ENCODE peak calls at places on chromosomes 16 and 17, in nine cellular contexts. C is esophagus squamous epithelium; L is CD4-positive, alpha-beta memory T cell; D is heart left ventricle; P is cardiac muscle cell; M is neuronal stem cell; V is GM23248; B is A549; H is mucosa of descending colon. N is an unnamed sample. For H3K4me1, the result is how much of the 10 kb centered on the place peaks cover.

GRCh38 chr17:34299918-34300600 is 14.5 kb downstream of the CCL11 start:
- DNase-seq in V (peak), C (no peak), M (no peak), D (no peak), P (peak), L (no peak), B (no peak), H (no peak), N (no peak)

GRCh38 chr17:76004750-76005262 is 4.2 kb downstream of the CDK3 start:
- DNase-seq in C (no peak), B (no peak), D (no peak), V (no peak), M (no peak), L (no peak), H (no peak), P (no peak), N (no peak)

GRCh38 chr17:70070297-70071027 is 4.6 kb upstream of the KCNJ16 start:
- DNase-seq in D (no peak), L (no peak), P (no peak), M (no peak), V (no peak), C (no peak), H (no peak), B (no peak), N (no peak)

GRCh38 chr16:23145608-23146007 is 3.6 kb downstream of the USP31 start:
- DNase-seq in B (no peak), C (no peak), M (no peak), P (peak), H (no peak), D (no peak), L (no peak), V (peak), N (no peak)

GRCh38 chr17:64056269-64057005 is 36.0 kb upstream of the ICAM2 start:
- DNase-seq in M (no peak), D (no peak), H (no peak), B (no peak), C (no peak), V (no peak), L (no peak), P (no peak), N (no peak)

GRCh38 chr17:58587713-58588117 is 73.3 kb upstream of the MTMR4 start:
- DNase-seq in V (peak), B (peak), P (peak), D (peak), H (peak), L (peak), M (peak), C (no peak), N (peak)

GRCh38 chr17:73969956-73970355 is 233.5 kb upstream of the RPL38 start:
- DNase-seq in B (no peak), P (peak), M (no peak), V (no peak), H (no peak), L (no peak), D (peak), C (no peak), N (no peak)

GRCh38 chr17:81287741-81288430 is 7.2 kb downstream of the SLC38A10 start:
- DNase-seq in B (no peak), P (no peak), V (no peak), C (no peak), D (no peak), L (no peak), H (no peak), M (no peak), N (no peak)

GRCh38 chr17:49741009-49741691 is 22.8 kb downstream of the FAM117A start:
- DNase-seq in P (peak), B (no peak), C (no peak), H (no peak), M (no peak), V (peak), L (no peak), D (no peak), N (no peak)

GRCh38 chr17:7887482-7888183 is 956 bp upstream of the CHD3 start:
- DNase-seq in H (peak), C (no peak), D (peak), B (peak), P (peak), L (peak), M (peak), V (peak), N (peak)

GRCh38 chr16:29983420-29984136 is 9.9 kb downstream of the TAOK2 start:
- DNase-seq in B (no peak), P (no peak), M (no peak), H (peak), V (peak), C (no peak), L (no peak), D (no peak), N (no peak)

GRCh38 chr17:788551-788950 is 6.4 kb downstream of the MRM3 start:
- DNase-seq in B (no peak), P (no peak), D (no peak), V (no peak), M (no peak), L (no peak), C (no peak), H (no peak), N (no peak)

GRCh38 chr16:81671738-81672597 is 107.1 kb upstream of the PLCG2 start:
- DNase-seq in C (no peak), M (no peak), D (no peak), H (no peak), B (no peak), P (no peak), V (no peak), L (no peak), N (no peak)

GRCh38 chr16:81665588-81665987 is 113.5 kb upstream of the PLCG2 start:
- DNase-seq in L (no peak), M (no peak), C (no peak), H (no peak), D (no peak), V (no peak), B (no peak), P (no peak), N (no peak)

GRCh38 chr16:81666102-81666501 is 113.0 kb upstream of the PLCG2 start:
- DNase-seq in L (no peak), D (no peak), P (no peak), M (no peak), H (no peak), C (no peak), V (no peak), B (no peak), N (no peak)

GRCh38 chr16:81669473-81670350 is 109.4 kb upstream of the PLCG2 start:
- DNase-seq in C (no peak), H (no peak), V (no peak), D (no peak), P (no peak), L (no peak), B (no peak), M (no peak), N (no peak)

DNA sequence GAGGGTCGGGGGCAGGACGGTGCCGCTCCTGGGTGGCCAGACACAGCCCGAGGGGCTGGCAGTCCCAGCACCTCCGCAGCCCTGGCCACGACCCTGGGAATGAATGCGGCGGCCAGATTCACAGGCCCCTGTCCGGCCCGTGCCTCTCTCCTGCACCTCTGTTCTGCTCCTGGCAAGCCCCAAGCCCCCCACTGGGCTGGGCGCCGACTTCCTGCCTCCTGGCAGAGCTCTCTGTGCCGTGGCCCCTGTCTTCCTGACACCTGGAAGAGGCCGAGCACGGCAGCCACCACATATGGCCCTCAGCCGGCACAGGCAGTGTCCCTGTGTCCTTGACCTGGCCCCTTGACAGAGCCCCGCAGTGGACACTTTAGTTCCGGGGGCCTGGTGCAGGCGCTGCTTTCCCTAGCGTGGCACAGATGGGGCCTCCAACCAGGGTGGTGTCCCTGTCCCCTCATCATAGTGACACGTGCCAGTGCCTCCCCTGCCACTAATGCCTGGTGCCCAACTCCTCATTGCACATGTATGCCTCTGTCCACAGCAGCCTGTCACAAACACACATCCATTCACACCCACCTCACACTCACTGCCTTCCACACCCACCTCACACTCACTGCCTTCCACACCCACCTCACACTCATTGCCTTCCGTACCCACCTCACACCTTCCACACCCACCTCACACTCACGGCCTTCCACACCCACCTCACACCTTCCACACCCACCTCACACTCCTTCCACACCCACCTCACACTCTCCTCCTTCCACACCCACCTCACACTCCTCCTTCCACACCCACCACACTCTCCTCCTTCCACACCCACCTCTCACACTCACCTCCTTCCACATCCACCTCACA is 110.6 kb upstream of the PLCG2 start:
- DNase-seq in D (no peak), C (no peak), M (no peak), P (no peak), B (no peak), V (peak), L (no peak), H (no peak), N (no peak)
- H3K4me1 ChIP-seq in D (under half), C (under half), M (under half), P (under half), B (under half), V (under half), L (under half), H (under half), N (under half)

GRCh38 chr16:68272501-68273209 is 8.3 kb downstream of the SLC7A6 start:
- DNase-seq in D (no peak), H (peak), B (no peak), M (no peak), L (peak), C (no peak), P (no peak), V (no peak), N (peak)
- H3K4me3 ChIP-seq in D (no peak), H (no peak), B (no peak), M (no peak), L (peak), C (no peak), P (no peak), V (no peak), N (peak)

GRCh38 chr17:43018932-43019331 is 3.3 kb downstream of the VAT1 start:
- DNase-seq in M (no peak), D (no peak), P (peak), B (no peak), L (no peak), C (no peak), V (peak), H (no peak), N (no peak)

GRCh38 chr17:43018008-43018853 is 4.0 kb downstream of the VAT1 start:
- DNase-seq in V (no peak), H (no peak), M (peak), D (no peak), C (no peak), L (peak), P (no peak), B (no peak), N (peak)

GRCh38 chr17:43020030-43020621 is 2.1 kb downstream of the VAT1 start:
- DNase-seq in M (no peak), D (peak), C (no peak), B (no peak), L (no peak), P (peak), H (no peak), V (no peak), N (no peak)

GRCh38 chr17:43020789-43021738 is 1.1 kb downstream of the VAT1 start:
- DNase-seq in B (peak), V (peak), P (peak), C (no peak), M (peak), H (peak), D (peak), L (peak), N (no peak)

DNA sequence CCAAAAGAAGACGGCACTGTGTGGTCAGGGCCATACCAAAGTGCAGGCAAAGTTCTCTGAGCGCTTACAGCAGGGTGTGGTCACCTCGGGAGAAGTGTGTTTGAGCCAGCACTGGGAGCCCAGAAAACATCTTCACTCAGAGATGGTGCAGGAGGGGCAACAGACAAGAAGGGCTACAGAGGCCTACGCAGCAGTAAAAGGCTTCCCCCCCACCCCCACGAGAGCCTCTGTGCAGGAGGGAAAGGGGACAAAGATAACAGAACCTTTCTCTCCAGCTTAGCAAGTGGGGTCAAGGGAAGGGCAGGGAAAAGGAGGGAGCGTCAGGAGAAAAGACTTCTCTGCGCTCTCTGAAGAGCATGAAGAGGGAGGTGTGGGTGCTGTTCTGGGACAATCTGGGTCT is 2.8 kb downstream of the VAT1 start:
- DNase-seq in D (no peak), V (peak), H (no peak), M (no peak), L (no peak), P (no peak), B (no peak), C (no peak), N (no peak)
- H3K4me1 ChIP-seq in D (half or more), V (under half), H (under half), M (half or more), L (under half), P (under half), B (under half), C (half or more), N (under half)

GRCh38 chr17:30344283-30345088 is 10.6 kb upstream of the TMIGD1 start:
- DNase-seq in H (peak), C (no peak), L (no peak), V (peak), P (peak), D (peak), M (no peak), B (no peak), N (no peak)
- H3K4me3 ChIP-seq in H (no peak), C (no peak), L (no peak), V (no peak), P (no peak), D (no peak), M (no peak), B (no peak), N (no peak)